ENCODE peak calls at places on chromosomes 1 and 21, in nine cellular contexts. K is mesothelial cell of epicardium, O is prostate gland, D is astrocyte of the spinal cord, Z is adrenal gland, X is cardiac muscle cell, N is body of pancreas, C is endodermal cell, Y is Calu3. J is an unnamed sample.

GRCh38 chr1:53129891-53130597 is 12.4 kb downstream of the SLC1A7 start:
- DNase-seq in C (peak), O (no peak), D (no peak), Y (no peak), Z (no peak), K (no peak), X (no peak), N (no peak), J (no peak)

GRCh38 chr1:234542211-234542850 is 63.4 kb upstream of the TARBP1 start:
- DNase-seq in X (no peak), N (no peak), O (no peak), Z (peak), C (no peak), Y (no peak), K (no peak), D (no peak), J (no peak)

GRCh38 chr1:10733967-10734366 is 62.5 kb downstream of the CASZ1 start:
- DNase-seq in K (no peak), Y (no peak), O (no peak), D (no peak), Z (no peak), C (peak), N (no peak), X (peak), J (no peak)

GRCh38 chr1:18816808-18817207 is 42.7 kb downstream of the TAS1R2 start:
- DNase-seq in X (no peak), O (no peak), Y (no peak), C (no peak), Z (no peak), K (no peak), N (no peak), D (no peak), J (no peak)

GRCh38 chr1:10833630-10834557 is 37.4 kb upstream of the CASZ1 start:
- DNase-seq in Z (no peak), C (no peak), D (no peak), N (no peak), K (no peak), O (no peak), X (no peak), Y (no peak), J (no peak)

GRCh38 chr21:45074818-45075605 is 632 bp downstream of the ADARB1 start:
- DNase-seq in N (peak), Y (peak), X (peak), K (no peak), Z (peak), O (no peak), D (peak), C (peak), J (no peak)

GRCh38 chr1:81802601-81803422 is 2.1 kb downstream of the ADGRL2 start:
- DNase-seq in K (peak), D (peak), O (peak), Y (peak), C (peak), Z (peak), X (peak), N (peak), J (no peak)

GRCh38 chr21:31557421-31557955 is 102.0 kb upstream of the SOD1 start:
- DNase-seq in O (no peak), C (peak), K (no peak), N (no peak), D (no peak), Y (no peak), X (peak), Z (peak), J (no peak)

GRCh38 chr1:22808846-22809501 is 98.3 kb downstream of the EPHB2 start:
- DNase-seq in O (no peak), X (peak), Y (no peak), K (no peak), Z (peak), N (no peak), D (peak), C (no peak), J (no peak)

GRCh38 chr21:26546698-26547097 is 26.4 kb downstream of the CYYR1 start:
- DNase-seq in D (no peak), K (no peak), Y (no peak), N (no peak), O (no peak), X (no peak), C (no peak), Z (peak), J (no peak)

GRCh38 chr1:208065862-208066261 is 154.9 kb upstream of the CD34 start:
- DNase-seq in X (no peak), N (no peak), D (peak), Y (no peak), Z (no peak), K (no peak), C (no peak), O (no peak), J (no peak)

GRCh38 chr1:87058343-87058649 is 143.9 kb downstream of the HS2ST1 start:
- DNase-seq in O (no peak), X (no peak), N (no peak), Y (no peak), K (no peak), C (no peak), Z (no peak), D (no peak), J (no peak)

GRCh38 chr1:164774819-164775654 is 216.1 kb downstream of the PBX1 start:
- DNase-seq in C (peak), X (peak), O (no peak), Z (no peak), K (no peak), N (peak), Y (no peak), D (no peak), J (peak)

GRCh38 chr1:17892225-17892624 is 137.1 kb downstream of the ACTL8 start:
- DNase-seq in N (peak), Z (no peak), O (peak), C (peak), K (no peak), D (no peak), X (no peak), Y (no peak), J (no peak)

GRCh38 chr1:9448132-9449105 is 90.8 kb upstream of the SLC25A33 start:
- DNase-seq in O (no peak), D (peak), C (no peak), K (no peak), N (no peak), Y (no peak), X (no peak), Z (no peak), J (no peak)

GRCh38 chr1:156864796-156865195 is 4.1 kb downstream of the NTRK1 start:
- DNase-seq in C (no peak), X (no peak), N (no peak), D (no peak), Y (no peak), O (no peak), K (no peak), Z (no peak), J (no peak)

GRCh38 chr1:154329551-154330131 is 4.3 kb downstream of the ATP8B2 start:
- DNase-seq in D (no peak), Y (no peak), X (no peak), O (no peak), K (no peak), Z (no peak), N (no peak), C (peak), J (no peak)

GRCh38 chr1:185349556-185349955 is 32.5 kb upstream of the IVNS1ABP start:
- DNase-seq in C (no peak), X (no peak), Z (no peak), O (no peak), Y (no peak), N (no peak), D (no peak), K (no peak), J (no peak)

GRCh38 chr1:112549590-112549989 is 40.8 kb downstream of the WNT2B start:
- DNase-seq in N (no peak), O (no peak), Y (no peak), K (no peak), X (no peak), D (no peak), C (no peak), Z (no peak), J (no peak)

GRCh38 chr1:232923739-232924386 is 26.5 kb upstream of the NTPCR start:
- DNase-seq in K (no peak), Z (no peak), D (peak), C (no peak), X (no peak), N (no peak), Y (no peak), O (no peak), J (no peak)

GRCh38 chr1:91747666-91748065 is 138.3 kb downstream of the TGFBR3 start:
- DNase-seq in Y (no peak), C (no peak), N (no peak), Z (no peak), X (no peak), O (no peak), D (no peak), K (no peak), J (no peak)

GRCh38 chr1:202835548-202836072 is 24.9 kb downstream of the PCAT6 start:
- DNase-seq in D (no peak), K (no peak), X (no peak), C (peak), O (no peak), Y (no peak), N (no peak), Z (no peak), J (no peak)

GRCh38 chr1:29453502-29454240 is 217.3 kb downstream of the PTPRU start:
- DNase-seq in Y (peak), X (peak), C (peak), O (no peak), N (peak), D (peak), K (no peak), Z (no peak), J (peak)
- TF ChIP-seq CTCF in Y (peak), X (peak), C (peak), O (no peak), N (no peak), D (peak), K (peak), Z (peak), J (peak)

GRCh38 chr1:31155216-31155806 is 84.4 kb downstream of the NKAIN1 start:
- DNase-seq in X (peak), N (peak), C (no peak), Y (peak), K (peak), O (peak), Z (peak), D (peak), J (no peak)
- TF ChIP-seq CTCF in X (peak), N (peak), C (peak), Y (peak), K (peak), O (peak), Z (peak), D (no peak), J (no peak)

GRCh38 chr21:43273708-43274021 is 104.9 kb downstream of the CRYAA start:
- DNase-seq in N (no peak), O (no peak), K (no peak), X (no peak), D (no peak), Z (no peak), C (no peak), Y (no peak), J (no peak)
- TF ChIP-seq CTCF in N (no peak), O (no peak), K (no peak), X (no peak), D (no peak), Z (no peak), C (no peak), Y (no peak), J (no peak)

DNA sequence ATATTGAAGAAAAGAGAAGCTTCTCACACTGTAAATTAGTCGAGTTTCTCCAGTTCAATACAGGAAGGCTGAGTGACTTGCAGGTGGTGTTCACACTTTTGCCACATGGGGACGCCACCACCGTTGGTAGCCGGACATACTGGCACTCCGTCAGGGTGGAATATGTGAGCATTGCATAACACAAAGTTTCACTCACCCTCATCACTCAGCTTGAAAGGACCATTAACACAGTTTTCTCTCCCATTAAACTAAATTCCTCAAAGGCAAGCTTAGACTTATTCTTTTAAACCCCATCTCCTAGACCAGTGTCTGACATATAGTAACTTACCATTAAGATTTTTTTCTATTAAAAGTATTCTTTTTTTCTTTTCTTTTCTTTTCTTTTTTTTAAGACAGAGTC is 105.3 kb upstream of the SERBP1 start:
- DNase-seq in X (peak), Z (peak), O (peak), K (peak), C (peak), D (peak), Y (peak), N (peak), J (no peak)
- TF ChIP-seq CTCF in X (peak), Z (peak), O (peak), K (peak), C (peak), D (peak), Y (peak), N (peak), J (peak)

GRCh38 chr1:204836856-204837255 is 33.8 kb upstream of the NFASC start:
- DNase-seq in Z (no peak), C (no peak), O (no peak), Y (no peak), K (no peak), N (no peak), X (no peak), D (no peak), J (no peak)
- TF ChIP-seq CTCF in Z (no peak), C (no peak), O (no peak), Y (no peak), K (no peak), N (no peak), X (no peak), D (no peak), J (no peak)

DNA sequence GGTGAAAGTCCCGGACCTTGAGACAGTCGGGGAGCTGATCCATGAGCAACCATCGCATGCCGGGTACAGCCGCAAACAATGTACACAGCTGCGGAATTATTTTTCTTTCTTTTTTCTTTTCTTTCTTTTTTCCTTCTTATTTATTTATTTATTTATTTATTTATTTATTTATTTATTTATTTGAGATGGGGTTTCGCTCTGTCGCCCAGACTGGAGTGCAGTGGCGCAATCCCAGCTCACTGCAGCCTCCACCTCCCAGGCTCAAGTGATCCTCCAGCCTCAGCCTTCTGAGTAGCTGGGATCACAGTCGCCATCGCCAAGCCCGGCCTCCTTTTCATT is 2.6 kb upstream of the PERM1 start:
- DNase-seq in X (no peak), D (no peak), Z (no peak), C (no peak), K (no peak), N (peak), Y (no peak), O (no peak), J (no peak)
- TF ChIP-seq CTCF in X (no peak), D (no peak), Z (no peak), C (no peak), K (peak), N (peak), Y (peak), O (no peak), J (no peak)

DNA sequence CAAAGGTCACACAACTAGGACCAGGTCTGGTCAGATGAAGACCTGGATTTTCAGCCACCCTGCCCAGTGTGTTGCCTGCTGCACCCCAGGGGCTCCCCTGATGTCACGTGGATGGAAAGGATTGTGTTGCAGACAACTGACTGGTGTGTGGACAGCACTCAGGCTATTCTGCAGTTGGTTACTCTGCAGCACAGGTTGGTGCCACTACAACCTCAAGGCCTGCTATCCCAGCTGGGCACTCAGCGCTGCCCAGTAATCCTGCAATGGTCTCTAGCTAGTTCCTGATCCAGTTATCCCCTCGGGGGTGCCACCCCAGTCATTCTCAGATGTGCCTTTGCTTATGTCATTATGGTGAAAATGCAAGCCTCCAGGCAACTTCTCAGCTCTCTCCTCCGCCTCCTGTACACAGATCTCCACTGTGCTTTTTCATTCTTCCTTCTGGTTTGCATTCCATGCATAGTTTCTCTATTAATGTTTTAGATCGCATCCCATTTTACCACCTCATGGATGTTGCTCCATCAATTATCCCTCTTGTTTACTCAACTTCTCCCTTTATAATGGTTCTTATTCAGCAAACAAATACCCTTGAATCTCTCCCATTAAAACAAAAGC is 503.2 kb upstream of the CAMK1G start:
- DNase-seq in K (no peak), Y (peak), O (no peak), C (no peak), X (no peak), N (no peak), D (peak), Z (no peak), J (no peak)
- TF ChIP-seq CTCF in K (no peak), Y (no peak), O (no peak), C (no peak), X (no peak), N (no peak), D (no peak), Z (no peak), J (no peak)

J was measured in D721Med.